ENCODE peak calls at places on chromosomes 11 and 22, in six cellular contexts. H is lower lobe of right lung, S is coronary artery, U is thoracic aorta, F is MM.1S, T is right atrium auricular region. X is an unnamed sample.

GRCh38 chr22:36850682-36851081 is 10.1 kb upstream of the NCF4 start:
- DNase-seq in T (no peak), H (no peak), U (no peak), F (no peak), S (no peak), X (no peak)

GRCh38 chr22:46545041-46545796 is 7.8 kb upstream of the CELSR1 start:
- DNase-seq in F (no peak), T (no peak), H (no peak), S (no peak), U (no peak), X (peak)

GRCh38 chr11:57391546-57391945 is 1.1 kb upstream of the PRG2 start:
- DNase-seq in H (no peak), F (no peak), T (no peak), S (no peak), U (no peak), X (no peak)

GRCh38 chr22:46237453-46238158 is 12.5 kb downstream of the CDPF1 start:
- DNase-seq in F (no peak), T (no peak), S (no peak), U (no peak), H (no peak), X (no peak)

GRCh38 chr11:10454506-10454901 is 560 bp upstream of the AMPD3 start:
- DNase-seq in U (no peak), F (no peak), H (no peak), S (no peak), T (no peak), X (no peak)

GRCh38 chr22:24996420-24996952 is 44.0 kb downstream of the KIAA1671 start:
- DNase-seq in S (no peak), H (no peak), F (no peak), T (no peak), U (no peak), X (no peak)

GRCh38 chr22:27170491-27170890 is 513.1 kb downstream of the MIAT start:
- DNase-seq in U (peak), S (peak), H (no peak), T (no peak), F (no peak), X (no peak)

GRCh38 chr11:111001986-111002616 is 243.4 kb upstream of the POU2AF2 start:
- DNase-seq in S (no peak), H (no peak), F (no peak), U (no peak), T (no peak), X (no peak)

GRCh38 chr11:69325446-69325845 is 31.5 kb downstream of the MYEOV start:
- DNase-seq in F (no peak), S (peak), T (no peak), H (no peak), U (no peak), X (no peak)

GRCh38 chr11:1087279-1087960 is 12.7 kb downstream of the MUC2 start:
- DNase-seq in F (no peak), S (no peak), H (no peak), U (no peak), T (no peak), X (no peak)

GRCh38 chr22:37525073-37525745 is 6.0 kb upstream of the CARD10 start:
- DNase-seq in H (no peak), F (no peak), S (no peak), U (no peak), T (no peak), X (no peak)

GRCh38 chr11:125343732-125344131 is 152.3 kb downstream of the FEZ1 start:
- DNase-seq in H (peak), T (no peak), F (no peak), S (no peak), U (no peak), X (no peak)

GRCh38 chr11:8266246-8267241 is 2.9 kb upstream of the LMO1 start:
- DNase-seq in F (no peak), S (no peak), H (no peak), T (no peak), U (no peak), X (no peak)

GRCh38 chr11:61834278-61835004 is 6.3 kb downstream of the FADS2 start:
- DNase-seq in H (no peak), S (peak), F (peak), U (no peak), T (peak), X (peak)

GRCh38 chr22:17777005-17777716 is 2.9 kb upstream of the BID start:
- DNase-seq in S (no peak), H (peak), T (no peak), U (no peak), F (peak), X (peak)

GRCh38 chr11:67463680-67464410 is 5.2 kb downstream of the TMEM134 start:
- DNase-seq in F (no peak), U (no peak), H (peak), S (peak), T (peak), X (peak)

GRCh38 chr11:70095541-70096252 is 17.6 kb downstream of the ANO1 start:
- DNase-seq in U (no peak), T (no peak), H (no peak), F (no peak), S (no peak), X (no peak)

GRCh38 chr11:113528982-113529381 is 53.8 kb upstream of the DRD2 start:
- DNase-seq in S (no peak), F (no peak), H (no peak), U (no peak), T (no peak), X (no peak)

GRCh38 chr11:29343465-29344333 is 673.1 kb downstream of the KCNA4 start:
- DNase-seq in S (no peak), H (peak), F (peak), U (no peak), T (no peak), X (peak)

GRCh38 chr11:35873721-35874120 is 70.1 kb upstream of the LDLRAD3 start:
- DNase-seq in S (peak), U (no peak), F (no peak), T (no peak), H (no peak), X (no peak)

GRCh38 chr22:20080445-20080775 is 369 bp downstream of the DGCR8 start:
- DNase-seq in S (no peak), U (peak), H (peak), T (peak), F (peak), X (peak)

GRCh38 chr11:117715801-117716200 is 81.2 kb downstream of the DSCAML1 start:
- DNase-seq in T (no peak), S (no peak), H (no peak), F (no peak), U (no peak), X (no peak)

GRCh38 chr22:23215294-23216204 is 35.2 kb downstream of the BCR start:
- DNase-seq in U (no peak), T (no peak), F (no peak), H (peak), S (no peak), X (no peak)

GRCh38 chr11:134504146-134504905 is 92.3 kb upstream of the B3GAT1 start:
- DNase-seq in F (no peak), T (no peak), H (no peak), S (no peak), U (no peak), X (no peak)

GRCh38 chr11:64853709-64854108 is 9.3 kb upstream of the CDC42BPG start:
- DNase-seq in U (no peak), F (no peak), S (no peak), T (no peak), H (no peak), X (peak)
- H3K4me3 ChIP-seq in U (no peak), F (no peak), S (no peak), T (no peak), H (no peak), X (no peak)

DNA sequence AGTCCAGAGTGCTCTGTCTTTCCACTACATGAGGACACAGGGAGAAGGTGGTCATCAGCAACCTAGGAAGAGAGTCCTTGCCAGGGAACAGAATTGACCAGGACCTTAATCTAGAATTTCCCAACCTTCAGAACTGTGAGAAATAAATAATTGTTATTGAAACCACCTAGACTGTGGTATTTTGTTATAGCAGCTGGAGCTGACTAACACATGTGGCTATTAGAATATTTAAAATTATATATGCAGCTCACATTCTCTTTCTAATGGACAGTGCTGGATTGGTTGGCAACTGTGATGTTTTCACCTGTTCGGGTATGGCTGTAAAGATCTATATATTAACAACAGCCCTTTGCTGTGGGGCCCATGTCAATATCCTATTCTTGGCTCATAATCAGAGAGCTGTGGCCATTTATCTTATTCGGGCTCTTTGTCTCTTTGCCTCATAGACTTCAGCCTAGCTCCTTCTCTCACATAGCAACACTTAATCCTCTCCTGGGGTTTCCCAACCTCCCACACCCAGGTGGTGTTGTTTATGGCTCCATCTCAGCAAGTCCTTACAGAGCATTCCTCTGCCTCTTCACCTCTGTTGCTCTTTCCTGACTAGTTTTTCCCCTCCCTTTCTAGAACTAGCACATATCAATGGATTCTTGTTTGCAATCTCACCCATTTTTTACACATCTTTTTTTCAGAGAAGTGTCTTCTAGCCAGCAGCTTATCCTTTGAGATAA is 46.4 kb upstream of the AMOTL1 start:
- DNase-seq in S (no peak), T (no peak), H (no peak), F (no peak), U (no peak), X (no peak)
- TF ChIP-seq CTCF in S (no peak), T (no peak), H (no peak), F (no peak), U (no peak), X (no peak)

GRCh38 chr11:120388261-120388660 is 52.0 kb downstream of the ARHGEF12 start:
- DNase-seq in U (no peak), F (no peak), H (no peak), S (no peak), T (no peak), X (no peak)
- H3K4me3 ChIP-seq in U (no peak), F (no peak), H (no peak), S (no peak), T (no peak), X (no peak)

DNA sequence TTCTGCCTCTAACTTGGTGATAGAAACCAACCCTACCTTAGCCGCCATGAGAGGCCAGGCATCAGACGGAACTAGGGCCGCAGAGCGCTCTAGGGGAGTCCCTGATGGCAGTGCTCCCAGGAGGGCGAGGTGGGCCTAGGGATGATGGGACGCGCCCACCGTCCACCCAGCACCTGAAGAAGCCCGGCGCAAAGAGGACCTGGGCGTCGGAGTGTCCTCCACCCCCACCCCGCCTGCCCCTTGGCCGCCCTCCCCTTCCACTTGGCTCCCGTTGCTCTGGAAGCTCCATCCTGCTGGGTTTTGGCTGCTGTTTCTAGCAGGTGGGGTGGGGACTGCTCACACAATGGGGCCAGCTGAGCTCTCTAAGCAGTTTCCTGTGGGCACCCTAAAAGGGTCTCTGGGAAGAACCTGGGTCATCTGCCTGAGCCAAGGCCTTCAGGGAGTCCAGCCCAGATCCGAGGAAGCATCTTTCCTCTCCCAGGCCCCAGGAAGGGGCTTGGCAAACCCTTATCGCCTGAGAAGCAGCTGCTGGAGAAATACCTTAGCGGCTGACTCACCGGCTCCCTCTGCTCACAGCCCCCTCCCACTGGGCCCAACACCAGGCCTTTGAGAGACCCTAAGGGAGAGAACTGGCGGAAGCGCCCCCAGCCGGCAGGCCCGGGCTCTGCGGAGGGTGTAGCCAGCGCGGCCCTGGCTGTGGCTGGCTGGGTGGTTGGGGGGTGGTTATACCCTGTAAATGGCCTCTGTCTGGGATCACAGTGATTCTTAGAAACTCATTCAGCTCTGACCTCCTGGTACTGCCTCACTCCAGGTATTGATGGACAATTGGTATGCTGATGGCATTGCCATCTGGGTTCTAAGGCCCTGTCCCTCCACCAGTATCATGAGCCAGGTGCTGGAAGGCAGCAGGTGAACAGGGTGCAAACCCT is 19.3 kb downstream of the CREB3L1 start:
- DNase-seq in U (no peak), F (no peak), H (no peak), T (no peak), S (no peak), X (no peak)
- TF ChIP-seq CTCF in U (peak), F (no peak), H (peak), T (peak), S (no peak), X (no peak)

GRCh38 chr11:66313321-66314185 is 3.3 kb downstream of the CD248 start:
- DNase-seq in H (peak), T (no peak), U (no peak), F (no peak), S (peak), X (no peak)

GRCh38 chr11:66314186-66314501 is 2.7 kb downstream of the CD248 start:
- DNase-seq in T (no peak), U (no peak), H (no peak), S (no peak), F (no peak), X (no peak)

GRCh38 chr11:66315498-66315885 is 1.4 kb downstream of the CD248 start:
- DNase-seq in T (no peak), U (no peak), F (no peak), S (no peak), H (no peak), X (no peak)

GRCh38 chr11:66315921-66316811 is 678 bp downstream of the CD248 start:
- DNase-seq in H (no peak), T (no peak), U (no peak), F (no peak), S (no peak), X (no peak)

GRCh38 chr11:66314561-66315497 is 2.0 kb downstream of the CD248 start:
- DNase-seq in U (no peak), F (no peak), T (no peak), H (no peak), S (no peak), X (no peak)
- H3K4me3 ChIP-seq in U (peak), F (no peak), T (peak), H (peak), S (peak), X (no peak)

GRCh38 chr11:122494171-122494570 is 161.4 kb upstream of the UBASH3B start:
- DNase-seq in F (no peak), U (no peak), H (no peak), S (no peak), T (no peak), X (no peak)
- TF ChIP-seq CTCF in F (no peak), U (no peak), H (no peak), S (no peak), T (no peak), X (no peak)

DNA sequence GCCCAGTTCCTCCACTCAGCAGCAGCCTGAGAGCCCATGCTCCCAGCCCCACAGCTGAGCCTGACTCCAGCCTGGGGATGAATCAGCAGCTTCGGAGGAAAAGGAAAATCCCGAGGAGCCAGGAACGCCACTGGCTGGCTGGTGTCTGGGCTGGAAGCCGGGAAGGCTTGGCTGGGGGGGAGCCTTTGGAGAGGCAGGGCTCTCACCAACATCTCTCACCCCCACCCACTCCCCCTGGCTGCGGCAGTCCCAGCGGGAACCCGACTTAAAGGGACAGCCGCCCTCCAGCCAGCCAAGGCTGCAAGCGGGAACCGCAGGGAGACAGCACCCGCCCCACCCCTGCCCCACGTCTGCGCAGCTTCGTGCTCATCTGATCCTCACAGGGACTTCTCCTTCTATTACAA is 28.4 kb downstream of the KIAA0930 start:
- DNase-seq in U (peak), F (no peak), S (peak), T (peak), H (peak), X (no peak)
- H3K4me3 ChIP-seq in U (peak), F (no peak), S (peak), T (peak), H (peak), X (no peak)

DNA sequence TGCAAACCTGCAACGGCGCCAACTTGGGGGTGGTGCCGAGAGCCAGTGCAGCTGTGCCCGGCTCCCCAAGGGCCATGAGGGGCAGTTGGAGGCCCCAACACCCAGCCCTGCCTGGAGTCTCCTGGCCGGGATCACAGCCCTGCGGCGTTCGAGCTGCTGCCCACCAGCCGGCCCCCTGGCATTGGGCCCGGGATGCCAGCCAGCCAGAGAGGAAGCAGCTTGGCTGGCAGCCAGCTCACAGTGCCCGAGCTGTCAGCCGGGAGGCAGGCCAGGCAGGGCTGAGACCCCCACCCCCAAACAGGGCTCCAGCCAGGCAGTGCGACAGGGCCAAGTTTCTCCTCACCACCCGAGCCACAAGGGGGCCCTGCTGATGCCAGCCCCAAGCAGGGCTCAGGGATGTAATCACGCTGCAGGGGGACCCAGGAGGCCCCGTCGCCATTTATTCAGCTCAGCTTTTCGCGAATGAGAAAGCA is 26.0 kb upstream of the TCF20 start:
- DNase-seq in F (no peak), U (no peak), T (no peak), S (no peak), H (no peak), X (no peak)
- TF ChIP-seq CTCF in F (no peak), U (no peak), T (no peak), S (no peak), H (no peak), X (peak)

DNA sequence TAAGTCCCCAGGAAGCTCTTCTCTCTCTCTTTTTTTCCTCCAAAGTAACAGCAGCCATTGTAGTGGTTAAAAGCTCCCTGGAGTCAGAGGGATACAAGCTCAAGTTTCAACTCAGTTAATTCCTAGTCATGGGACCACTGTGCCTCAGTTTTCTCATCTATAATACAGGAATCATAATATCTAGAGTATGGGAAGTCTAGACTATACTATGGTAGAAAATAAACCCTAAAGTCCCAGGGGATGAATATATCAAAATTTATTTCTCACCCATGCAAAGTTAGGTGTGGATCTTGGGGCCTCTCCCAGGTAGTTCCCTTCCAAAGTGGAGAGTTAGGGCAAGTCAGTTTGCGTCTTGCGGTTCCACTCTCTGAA is 33.7 kb downstream of the C11orf58 start:
- DNase-seq in H (no peak), U (no peak), F (no peak), T (no peak), S (no peak), X (no peak)
- H3K4me3 ChIP-seq in H (no peak), U (no peak), F (no peak), T (no peak), S (no peak), X (no peak)